ENCODE peak calls at places on chromosomes 11 and 22, in six cellular contexts. One of them, this sample, is unnamed.
A peak's percentile ranks its signal among the peaks of the same experiment; 100 is the strongest.

GRCh38 chr22:18996376-18996900 is 60.3 kb upstream of the PRODH start:
- DNase-seq in stimulated activated CD4-positive, alpha-beta T cell treated with anti-CD3 and anti-CD28 coated beads, TNF-alpha, amount 100 ng/mL, for 1 hour: no peak
- DNase-seq in kidney epithelial cell: no peak
- DNase-seq in head of caudate nucleus: no peak
- DNase-seq in astrocyte: no peak
- DNase-seq in MG63: no peak
- DNase-seq in this sample: no peak

GRCh38 chr22:44546686-44547310 is 48.8 kb upstream of the RTL6 start:
- DNase-seq in head of caudate nucleus: no peak
- DNase-seq in stimulated activated CD4-positive, alpha-beta T cell treated with anti-CD3 and anti-CD28 coated beads, TNF-alpha, amount 100 ng/mL, for 1 hour: no peak
- DNase-seq in MG63: no peak
- DNase-seq in astrocyte: no peak
- DNase-seq in kidney epithelial cell: no peak
- DNase-seq in this sample: no peak

GRCh38 chr11:99069831-99070444 is 49.2 kb downstream of the CNTN5 start:
- DNase-seq in kidney epithelial cell: no peak
- DNase-seq in stimulated activated CD4-positive, alpha-beta T cell treated with anti-CD3 and anti-CD28 coated beads, TNF-alpha, amount 100 ng/mL, for 1 hour: no peak
- DNase-seq in astrocyte: no peak
- DNase-seq in head of caudate nucleus: no peak
- DNase-seq in MG63: peak; percentile 56
- DNase-seq in this sample: no peak

GRCh38 chr22:19876314-19876940 is 21.8 kb upstream of the GNB1L start:
- DNase-seq in MG63: no peak
- DNase-seq in astrocyte: no peak
- DNase-seq in head of caudate nucleus: no peak
- DNase-seq in kidney epithelial cell: no peak
- DNase-seq in stimulated activated CD4-positive, alpha-beta T cell treated with anti-CD3 and anti-CD28 coated beads, TNF-alpha, amount 100 ng/mL, for 1 hour: no peak
- DNase-seq in this sample: no peak

GRCh38 chr11:57471496-57471895 is 11.2 kb downstream of the RTN4RL2 start:
- DNase-seq in stimulated activated CD4-positive, alpha-beta T cell treated with anti-CD3 and anti-CD28 coated beads, TNF-alpha, amount 100 ng/mL, for 1 hour: no peak
- DNase-seq in kidney epithelial cell: no peak
- DNase-seq in head of caudate nucleus: no peak
- DNase-seq in MG63: peak; percentile 53
- DNase-seq in astrocyte: no peak
- DNase-seq in this sample: no peak

GRCh38 chr22:19942071-19942885 is 660 bp upstream of the TXNRD2 start:
- DNase-seq in astrocyte: peak; percentile 69
- DNase-seq in kidney epithelial cell: no peak
- DNase-seq in head of caudate nucleus: no peak
- DNase-seq in stimulated activated CD4-positive, alpha-beta T cell treated with anti-CD3 and anti-CD28 coated beads, TNF-alpha, amount 100 ng/mL, for 1 hour: no peak
- DNase-seq in MG63: peak; percentile 52
- DNase-seq in this sample: no peak

GRCh38 chr11:20342347-20343279 is 20.9 kb upstream of the HTATIP2 start:
- DNase-seq in head of caudate nucleus: peak; percentile 33
- DNase-seq in astrocyte: no peak
- DNase-seq in stimulated activated CD4-positive, alpha-beta T cell treated with anti-CD3 and anti-CD28 coated beads, TNF-alpha, amount 100 ng/mL, for 1 hour: no peak
- DNase-seq in MG63: no peak
- DNase-seq in kidney epithelial cell: no peak
- DNase-seq in this sample: no peak

GRCh38 chr11:111372538-111372937 is 6.5 kb downstream of the POU2AF1 start:
- DNase-seq in MG63: no peak
- DNase-seq in stimulated activated CD4-positive, alpha-beta T cell treated with anti-CD3 and anti-CD28 coated beads, TNF-alpha, amount 100 ng/mL, for 1 hour: no peak
- DNase-seq in astrocyte: no peak
- DNase-seq in head of caudate nucleus: no peak
- DNase-seq in kidney epithelial cell: no peak
- DNase-seq in this sample: no peak

GRCh38 chr11:13378316-13378715 is 84.7 kb downstream of the BTBD10 start:
- DNase-seq in astrocyte: no peak
- DNase-seq in kidney epithelial cell: no peak
- DNase-seq in MG63: no peak
- DNase-seq in head of caudate nucleus: no peak
- DNase-seq in stimulated activated CD4-positive, alpha-beta T cell treated with anti-CD3 and anti-CD28 coated beads, TNF-alpha, amount 100 ng/mL, for 1 hour: no peak
- DNase-seq in this sample: no peak

GRCh38 chr22:18088825-18089568 is 11.2 kb downstream of the PEX26 start:
- DNase-seq in kidney epithelial cell: no peak
- DNase-seq in astrocyte: no peak
- DNase-seq in stimulated activated CD4-positive, alpha-beta T cell treated with anti-CD3 and anti-CD28 coated beads, TNF-alpha, amount 100 ng/mL, for 1 hour: no peak
- DNase-seq in head of caudate nucleus: peak; percentile 50
- DNase-seq in MG63: no peak
- DNase-seq in this sample: no peak

GRCh38 chr22:37443086-37443485 is 15.8 kb upstream of the ELFN2 start:
- DNase-seq in astrocyte: no peak
- DNase-seq in kidney epithelial cell: no peak
- DNase-seq in head of caudate nucleus: no peak
- DNase-seq in MG63: no peak
- DNase-seq in stimulated activated CD4-positive, alpha-beta T cell treated with anti-CD3 and anti-CD28 coated beads, TNF-alpha, amount 100 ng/mL, for 1 hour: no peak
- DNase-seq in this sample: no peak

GRCh38 chr22:48361099-48361639 is 1466.5 kb downstream of the BRD1 start:
- DNase-seq in astrocyte: no peak
- DNase-seq in MG63: no peak
- DNase-seq in kidney epithelial cell: no peak
- DNase-seq in head of caudate nucleus: no peak
- DNase-seq in stimulated activated CD4-positive, alpha-beta T cell treated with anti-CD3 and anti-CD28 coated beads, TNF-alpha, amount 100 ng/mL, for 1 hour: no peak
- DNase-seq in this sample: no peak

GRCh38 chr11:114179234-114179941 is 116.8 kb upstream of the NNMT start:
- DNase-seq in kidney epithelial cell: no peak
- DNase-seq in head of caudate nucleus: no peak
- DNase-seq in MG63: no peak
- DNase-seq in astrocyte: no peak
- DNase-seq in stimulated activated CD4-positive, alpha-beta T cell treated with anti-CD3 and anti-CD28 coated beads, TNF-alpha, amount 100 ng/mL, for 1 hour: no peak
- DNase-seq in this sample: no peak

GRCh38 chr22:48098936-48099245 is 1336.4 kb downstream of the TBC1D22A start:
- DNase-seq in stimulated activated CD4-positive, alpha-beta T cell treated with anti-CD3 and anti-CD28 coated beads, TNF-alpha, amount 100 ng/mL, for 1 hour: no peak
- DNase-seq in astrocyte: no peak
- DNase-seq in head of caudate nucleus: no peak
- DNase-seq in kidney epithelial cell: no peak
- DNase-seq in MG63: no peak
- DNase-seq in this sample: no peak